ENCODE peak calls at places on chromosome 22, in five cellular contexts. Y is amniotic epithelial cell; W is activated T-cell treated with anti-CD3 and anti-CD28 coated beads, Interleukin-2, amount 50 U/mL, for 4 hours; N is thoracic aorta; P is MCF 10A. V is an unnamed sample.

GRCh38 chr22:40348025-40348658 is 1.8 kb downstream of the ADSL start:
- DNase-seq in Y (peak), W (peak), N (no peak), P (peak), V (peak)

GRCh38 chr22:42720263-42721044 is at the start of gene A4GALT:
- DNase-seq in Y (no peak), W (no peak), N (no peak), P (no peak), V (no peak)

GRCh38 chr22:40027191-40028097 is 32.7 kb downstream of the FAM83F start:
- DNase-seq in Y (no peak), W (no peak), N (no peak), P (no peak), V (no peak)

GRCh38 chr22:50293441-50294318 is 13.8 kb downstream of the PLXNB2 start:
- DNase-seq in Y (peak), W (no peak), N (no peak), P (peak), V (peak)

GRCh38 chr22:28222976-28223375 is 303.9 kb upstream of the PITPNB start:
- DNase-seq in Y (no peak), W (no peak), N (no peak), P (no peak), V (no peak)

GRCh38 chr22:22997262-22997898 is 72.9 kb upstream of the GNAZ start:
- DNase-seq in Y (no peak), W (no peak), N (no peak), P (no peak), V (no peak)

GRCh38 chr22:35334010-35334409 is 34.3 kb downstream of the TOM1 start:
- DNase-seq in Y (no peak), W (no peak), N (no peak), P (no peak), V (no peak)

GRCh38 chr22:36136475-36136874 is 24.1 kb downstream of the APOL3 start:
- DNase-seq in Y (peak), W (no peak), N (peak), P (peak), V (no peak)

GRCh38 chr22:33455036-33455435 is 396.9 kb upstream of the SYN3 start:
- DNase-seq in Y (no peak), W (no peak), N (no peak), P (no peak), V (no peak)

GRCh38 chr22:20957691-20958440 is 9.2 kb upstream of the AIFM3 start:
- DNase-seq in Y (no peak), W (no peak), N (no peak), P (peak), V (no peak)

GRCh38 chr22:49693416-49693815 is 134.3 kb downstream of the BRD1 start:
- DNase-seq in Y (no peak), W (no peak), N (no peak), P (no peak), V (no peak)

V was measured in NCI-H1436.